ENCODE peak calls at places on chromosomes 1 and 21, in six cellular contexts. One of them, this sample, is unnamed.

GRCh38 chr1:214658785-214659184 is 55.8 kb downstream of the CENPF start:
- DNase-seq in Peyer's patch: no peak
- DNase-seq in ovary: no peak
- DNase-seq in body of pancreas: no peak
- DNase-seq in uterus: no peak
- DNase-seq in transverse colon: no peak
- DNase-seq in this sample: no peak

GRCh38 chr1:24904731-24905354 is 25.2 kb downstream of the RUNX3 start:
- DNase-seq in Peyer's patch: peak; percentile 32
- DNase-seq in body of pancreas: no peak
- DNase-seq in transverse colon: peak; percentile 5
- DNase-seq in uterus: peak; percentile 5
- DNase-seq in ovary: no peak
- DNase-seq in this sample: no peak

GRCh38 chr1:6614019-6614952 is 755 bp downstream of the PHF13 start:
- DNase-seq in Peyer's patch: peak; percentile 80
- DNase-seq in ovary: peak; percentile 85
- DNase-seq in body of pancreas: peak; percentile 54
- DNase-seq in uterus: peak; percentile 70
- DNase-seq in transverse colon: peak; percentile 64
- DNase-seq in this sample: peak; percentile 63

GRCh38 chr1:201945863-201946223 is 505 bp downstream of the LMOD1 start:
- DNase-seq in transverse colon: no peak
- DNase-seq in body of pancreas: no peak
- DNase-seq in Peyer's patch: no peak
- DNase-seq in uterus: no peak
- DNase-seq in ovary: no peak
- DNase-seq in this sample: no peak

GRCh38 chr1:184255560-184255959 is 131.3 kb upstream of the C1orf21 start:
- DNase-seq in body of pancreas: no peak
- DNase-seq in transverse colon: no peak
- DNase-seq in Peyer's patch: no peak
- DNase-seq in uterus: no peak
- DNase-seq in ovary: no peak
- DNase-seq in this sample: no peak

GRCh38 chr1:158075078-158075477 is 81.6 kb downstream of the KIRREL1 start:
- DNase-seq in body of pancreas: no peak
- DNase-seq in transverse colon: no peak
- DNase-seq in ovary: no peak
- DNase-seq in uterus: no peak
- DNase-seq in Peyer's patch: no peak
- DNase-seq in this sample: no peak

GRCh38 chr1:24121406-24121805 is 9.5 kb upstream of the MYOM3 start:
- DNase-seq in Peyer's patch: no peak
- DNase-seq in ovary: no peak
- DNase-seq in body of pancreas: no peak
- DNase-seq in transverse colon: no peak
- DNase-seq in uterus: no peak
- DNase-seq in this sample: no peak

GRCh38 chr1:20472860-20473711 is 12.9 kb downstream of the CAMK2N1 start:
- DNase-seq in Peyer's patch: peak; percentile 73
- DNase-seq in ovary: peak; percentile 82
- DNase-seq in transverse colon: peak; percentile 56
- DNase-seq in body of pancreas: no peak
- DNase-seq in uterus: peak; percentile 57
- DNase-seq in this sample: no peak

GRCh38 chr21:43201491-43201890 is 32.7 kb downstream of the CRYAA start:
- DNase-seq in ovary: no peak
- DNase-seq in transverse colon: no peak
- DNase-seq in Peyer's patch: no peak
- DNase-seq in body of pancreas: no peak
- DNase-seq in uterus: no peak
- DNase-seq in this sample: no peak

GRCh38 chr21:27423073-27423472 is 456.2 kb upstream of the ADAMTS5 start:
- DNase-seq in uterus: peak; percentile 50
- DNase-seq in ovary: peak; percentile 35
- DNase-seq in transverse colon: peak; percentile 36
- DNase-seq in Peyer's patch: peak; percentile 65
- DNase-seq in body of pancreas: no peak
- DNase-seq in this sample: no peak

GRCh38 chr1:230815277-230815676 is 53.0 kb downstream of the C1orf198 start:
- DNase-seq in ovary: no peak
- DNase-seq in body of pancreas: no peak
- DNase-seq in transverse colon: no peak
- DNase-seq in Peyer's patch: no peak
- DNase-seq in uterus: no peak
- DNase-seq in this sample: no peak

DNA sequence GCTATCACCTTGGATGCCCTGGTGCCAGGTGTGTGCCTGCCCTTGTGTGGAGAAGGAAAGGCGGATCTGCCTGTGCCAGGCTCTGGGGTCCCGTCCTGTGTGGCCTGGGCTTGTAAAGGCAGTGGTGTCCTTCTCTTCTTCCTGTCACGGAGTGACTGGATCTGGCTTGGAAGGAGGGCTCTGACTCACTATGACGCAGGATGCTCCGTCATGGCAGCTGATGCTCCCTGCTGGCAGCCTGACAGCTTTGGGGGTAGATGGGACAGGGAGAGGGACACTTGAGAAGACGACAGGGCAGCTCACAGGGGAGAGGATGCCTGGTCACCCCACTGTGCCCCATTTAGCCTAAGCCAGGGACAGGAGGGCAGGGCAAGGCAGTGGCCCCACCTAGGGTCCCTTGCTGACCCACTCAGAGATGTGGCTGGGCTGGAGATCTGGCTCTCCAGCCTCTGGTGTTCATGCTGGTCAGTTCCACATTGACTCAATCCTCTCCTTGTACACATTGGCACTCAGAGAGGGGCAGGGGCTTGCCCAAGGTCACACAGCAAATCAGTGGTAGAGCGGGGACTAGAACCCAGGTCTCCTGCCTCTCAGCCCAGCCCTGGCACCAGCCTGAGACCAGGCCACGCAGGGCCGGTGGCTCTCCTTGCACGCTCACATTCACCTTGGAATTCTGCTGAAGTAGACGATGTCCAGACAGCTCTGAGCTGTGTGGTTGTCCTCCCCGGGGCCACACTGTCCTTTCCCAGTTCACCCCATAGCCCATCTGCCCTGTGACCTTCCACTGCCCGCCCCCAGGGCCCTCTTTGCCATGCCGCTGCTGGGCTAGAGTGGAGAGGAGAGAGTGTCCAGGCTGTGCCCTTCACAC is 2.8 kb upstream of the FAM131C start:
- DNase-seq in uterus: peak; percentile 80
- DNase-seq in ovary: no peak
- DNase-seq in transverse colon: no peak
- DNase-seq in body of pancreas: no peak
- DNase-seq in Peyer's patch: no peak
- DNase-seq in this sample: no peak
- TF ChIP-seq POLR2A in uterus: peak; percentile 10
- TF ChIP-seq POLR2A in ovary: no peak
- TF ChIP-seq POLR2A in transverse colon: no peak
- TF ChIP-seq POLR2A in body of pancreas: no peak
- TF ChIP-seq POLR2A in Peyer's patch: no peak
- TF ChIP-seq POLR2A in this sample: no peak

DNA sequence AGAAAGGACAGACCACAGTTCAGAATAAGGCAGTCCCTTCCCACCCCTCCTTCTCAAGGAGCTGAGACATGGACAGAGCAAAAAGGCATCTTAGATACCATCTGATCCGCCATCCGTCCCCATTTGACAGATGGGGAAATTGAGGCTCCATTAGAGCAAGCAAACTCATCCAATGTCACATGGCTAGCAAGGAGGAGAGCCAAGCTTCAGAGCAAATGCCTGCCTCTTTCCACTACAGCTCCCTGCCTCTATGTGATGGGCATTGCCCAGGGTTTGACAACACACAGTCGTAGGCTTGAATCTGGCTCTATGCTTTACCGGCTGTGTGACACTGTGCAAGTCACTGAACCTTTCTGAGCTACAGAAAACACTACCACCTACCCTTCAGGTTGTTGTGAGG is 3.9 kb downstream of the SLC30A2 start:
- DNase-seq in uterus: no peak
- DNase-seq in Peyer's patch: no peak
- DNase-seq in transverse colon: no peak
- DNase-seq in body of pancreas: no peak
- DNase-seq in ovary: peak; percentile 1
- DNase-seq in this sample: no peak
- H3K27me3 ChIP-seq in uterus: peaks cover 14% of the 10 kb centered on the region
- H3K27me3 ChIP-seq in Peyer's patch: no peaks in the 10 kb centered on the region
- H3K27me3 ChIP-seq in transverse colon: peaks cover 50% of the 10 kb centered on the region
- H3K27me3 ChIP-seq in body of pancreas: no peaks in the 10 kb centered on the region
- H3K27me3 ChIP-seq in ovary: peaks cover 3% of the 10 kb centered on the region
- H3K27me3 ChIP-seq in this sample: no peaks in the 10 kb centered on the region

GRCh38 chr1:145996433-145997155 is at the start of gene TXNIP:
- DNase-seq in transverse colon: peak; percentile 99
- DNase-seq in body of pancreas: peak; percentile 98
- DNase-seq in ovary: peak; percentile 96
- DNase-seq in uterus: peak; percentile 98
- DNase-seq in Peyer's patch: peak; percentile 100
- DNase-seq in this sample: peak; percentile 99
- TF ChIP-seq POLR2A in transverse colon: peak; percentile 100
- TF ChIP-seq POLR2A in body of pancreas: peak; percentile 100
- TF ChIP-seq POLR2A in ovary: peak; percentile 91
- TF ChIP-seq POLR2A in uterus: peak; percentile 95
- TF ChIP-seq POLR2A in Peyer's patch: peak; percentile 99
- TF ChIP-seq POLR2A in this sample: peak; percentile 99

DNA sequence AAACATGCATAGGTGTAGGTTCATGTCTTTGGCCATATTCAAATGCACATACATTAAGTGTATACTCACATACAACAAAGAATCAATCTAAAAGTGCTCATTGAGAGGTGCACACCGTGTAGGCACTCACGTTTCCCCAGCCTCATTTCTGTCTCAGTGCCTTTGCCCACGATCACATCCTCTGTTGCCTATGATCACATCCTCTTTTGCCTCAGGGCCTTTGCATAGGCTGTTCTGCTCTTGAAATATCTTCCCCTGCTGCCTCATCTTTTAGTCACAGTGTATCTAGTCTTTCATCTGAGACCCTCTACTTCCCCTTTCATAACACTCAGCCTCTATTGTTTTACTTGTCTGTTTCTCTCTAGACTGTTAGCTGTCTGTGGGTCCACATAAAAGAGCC is 69.3 kb downstream of the FOXD2 start:
- DNase-seq in body of pancreas: no peak
- DNase-seq in uterus: no peak
- DNase-seq in Peyer's patch: no peak
- DNase-seq in ovary: no peak
- DNase-seq in transverse colon: no peak
- DNase-seq in this sample: no peak
- H3K27me3 ChIP-seq in body of pancreas: no peaks in the 10 kb centered on the region
- H3K27me3 ChIP-seq in uterus: no peaks in the 10 kb centered on the region
- H3K27me3 ChIP-seq in Peyer's patch: no peaks in the 10 kb centered on the region
- H3K27me3 ChIP-seq in ovary: no peaks in the 10 kb centered on the region
- H3K27me3 ChIP-seq in transverse colon: peaks cover 42% of the 10 kb centered on the region
- H3K27me3 ChIP-seq in this sample: no peaks in the 10 kb centered on the region

DNA sequence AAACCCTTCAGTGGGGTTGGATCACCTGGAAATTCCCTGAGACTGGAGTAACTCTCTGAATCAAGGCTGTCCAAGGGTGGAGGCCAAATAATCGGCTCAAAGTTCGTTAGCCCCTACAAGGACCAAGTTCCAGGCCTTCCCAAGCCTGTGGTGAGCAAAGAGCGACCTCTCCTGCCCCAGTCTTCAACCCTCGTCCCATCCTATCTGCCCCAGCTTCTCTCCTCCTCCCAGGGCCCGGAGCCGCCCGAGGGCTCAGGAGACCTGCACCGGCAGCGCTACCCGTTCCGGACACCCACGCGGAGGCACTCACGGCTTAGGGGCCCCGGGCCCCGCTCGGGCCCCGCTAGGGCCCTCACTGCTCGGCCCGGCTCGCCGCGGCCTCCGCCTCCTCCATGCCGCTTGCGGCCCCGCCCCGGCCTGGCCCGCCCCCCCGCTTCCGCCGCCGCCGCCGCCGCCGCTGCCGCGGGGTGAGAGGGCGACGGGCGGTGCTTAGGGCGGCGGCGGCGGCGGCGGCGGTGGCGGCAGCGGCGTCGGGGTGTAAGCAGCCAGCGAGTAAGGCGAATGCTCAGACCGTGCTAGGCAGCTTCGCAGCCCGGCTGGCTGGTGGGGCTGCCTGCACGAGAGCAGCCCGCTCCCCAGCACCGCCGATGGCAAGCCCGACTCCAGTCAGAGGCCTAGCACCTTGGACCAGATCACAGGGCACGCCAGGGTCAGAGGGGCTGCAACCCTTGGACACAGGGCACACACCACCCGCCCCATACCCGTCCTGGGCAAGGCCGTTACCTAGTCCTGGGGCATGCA is at the start of gene POMGNT1:
- DNase-seq in body of pancreas: peak; percentile 70
- DNase-seq in Peyer's patch: peak; percentile 83
- DNase-seq in ovary: peak; percentile 80
- DNase-seq in uterus: peak; percentile 76
- DNase-seq in transverse colon: peak; percentile 78
- DNase-seq in this sample: no peak
- TF ChIP-seq POLR2A in body of pancreas: peak; percentile 86
- TF ChIP-seq POLR2A in Peyer's patch: peak; percentile 61
- TF ChIP-seq POLR2A in ovary: no peak
- TF ChIP-seq POLR2A in uterus: peak; percentile 48
- TF ChIP-seq POLR2A in transverse colon: peak; percentile 67
- TF ChIP-seq POLR2A in this sample: no peak

GRCh38 chr1:185690527-185690926 is 43.7 kb upstream of the HMCN1 start:
- DNase-seq in Peyer's patch: no peak
- DNase-seq in ovary: no peak
- DNase-seq in uterus: no peak
- DNase-seq in body of pancreas: no peak
- DNase-seq in transverse colon: no peak
- DNase-seq in this sample: no peak
- H3K27me3 ChIP-seq in Peyer's patch: no peaks in the 10 kb centered on the region
- H3K27me3 ChIP-seq in ovary: no peaks in the 10 kb centered on the region
- H3K27me3 ChIP-seq in uterus: no peaks in the 10 kb centered on the region
- H3K27me3 ChIP-seq in body of pancreas: no peaks in the 10 kb centered on the region
- H3K27me3 ChIP-seq in transverse colon: no peaks in the 10 kb centered on the region
- H3K27me3 ChIP-seq in this sample: no peaks in the 10 kb centered on the region

GRCh38 chr1:236394905-236395779 is 1.1 kb downstream of the EDARADD start:
- DNase-seq in transverse colon: peak; percentile 8
- DNase-seq in ovary: peak; percentile 30
- DNase-seq in uterus: peak; percentile 17
- DNase-seq in body of pancreas: peak; percentile 43
- DNase-seq in Peyer's patch: peak; percentile 49
- DNase-seq in this sample: peak; percentile 31
- TF ChIP-seq POLR2A in transverse colon: no peak
- TF ChIP-seq POLR2A in ovary: no peak
- TF ChIP-seq POLR2A in uterus: no peak
- TF ChIP-seq POLR2A in body of pancreas: no peak
- TF ChIP-seq POLR2A in Peyer's patch: no peak
- TF ChIP-seq POLR2A in this sample: no peak